ENCODE peak calls at places on chromosome 18, in seven cellular contexts. One of them, this sample, is unnamed.

GRCh38 chr18:57959278-57959677 is 84.7 kb upstream of the NEDD4L start:
- DNase-seq in K562: peak
- DNase-seq in H1: no peak
- DNase-seq in SK-N-SH: peak
- DNase-seq in HepG2: peak
- DNase-seq in HCT116: peak
- DNase-seq in T47D: peak
- DNase-seq in this sample: no peak

GRCh38 chr18:74468547-74469014 is 11.5 kb upstream of the DIPK1C start:
- DNase-seq in K562: no peak
- DNase-seq in H1: no peak
- DNase-seq in SK-N-SH: no peak
- DNase-seq in HepG2: no peak
- DNase-seq in HCT116: no peak
- DNase-seq in T47D: peak
- DNase-seq in this sample: no peak

GRCh38 chr18:9337875-9338274 is 3.3 kb downstream of the TWSG1 start:
- DNase-seq in K562: peak
- DNase-seq in H1: no peak
- DNase-seq in SK-N-SH: no peak
- DNase-seq in HepG2: no peak
- DNase-seq in HCT116: no peak
- DNase-seq in T47D: no peak
- DNase-seq in this sample: peak

GRCh38 chr18:64929026-64929425 is 780.1 kb upstream of the LINC00305 start:
- DNase-seq in K562: no peak
- DNase-seq in H1: no peak
- DNase-seq in SK-N-SH: no peak
- DNase-seq in HepG2: no peak
- DNase-seq in HCT116: no peak
- DNase-seq in T47D: no peak
- DNase-seq in this sample: no peak

GRCh38 chr18:13500227-13500865 is 226.0 kb downstream of the FAM210A start:
- DNase-seq in K562: no peak
- DNase-seq in H1: peak
- DNase-seq in SK-N-SH: no peak
- DNase-seq in HepG2: peak
- DNase-seq in HCT116: no peak
- DNase-seq in T47D: peak
- DNase-seq in this sample: no peak

GRCh38 chr18:51383116-51383515 is 185.6 kb upstream of the MEX3C start:
- DNase-seq in K562: no peak
- DNase-seq in H1: no peak
- DNase-seq in SK-N-SH: no peak
- DNase-seq in HepG2: no peak
- DNase-seq in HCT116: no peak
- DNase-seq in T47D: no peak
- DNase-seq in this sample: no peak

GRCh38 chr18:56286775-56287174 is 351.6 kb downstream of the TXNL1 start:
- DNase-seq in K562: no peak
- DNase-seq in H1: no peak
- DNase-seq in SK-N-SH: no peak
- DNase-seq in HepG2: no peak
- DNase-seq in HCT116: no peak
- DNase-seq in T47D: no peak
- DNase-seq in this sample: no peak

GRCh38 chr18:22033085-22033484 is 136.3 kb upstream of the GATA6 start:
- DNase-seq in K562: no peak
- DNase-seq in H1: no peak
- DNase-seq in SK-N-SH: no peak
- DNase-seq in HepG2: no peak
- DNase-seq in HCT116: no peak
- DNase-seq in T47D: no peak
- DNase-seq in this sample: no peak

GRCh38 chr18:25535495-25535894 is 183.5 kb upstream of the ZNF521 start:
- DNase-seq in K562: no peak
- DNase-seq in H1: no peak
- DNase-seq in SK-N-SH: no peak
- DNase-seq in HepG2: no peak
- DNase-seq in HCT116: no peak
- DNase-seq in T47D: no peak
- DNase-seq in this sample: no peak

GRCh38 chr18:49212819-49213218 is 247.6 kb downstream of the DYM start:
- DNase-seq in K562: no peak
- DNase-seq in H1: no peak
- DNase-seq in SK-N-SH: no peak
- DNase-seq in HepG2: no peak
- DNase-seq in HCT116: no peak
- DNase-seq in T47D: no peak
- DNase-seq in this sample: no peak

GRCh38 chr18:44758821-44759624 is 78.3 kb downstream of the SETBP1 start:
- DNase-seq in K562: no peak
- DNase-seq in H1: no peak
- DNase-seq in SK-N-SH: no peak
- DNase-seq in HepG2: no peak
- DNase-seq in HCT116: no peak
- DNase-seq in T47D: no peak
- DNase-seq in this sample: peak

GRCh38 chr18:74635202-74635969 is 37.7 kb downstream of the ZNF407 start:
- DNase-seq in K562: no peak
- DNase-seq in H1: no peak
- DNase-seq in SK-N-SH: no peak
- DNase-seq in HepG2: no peak
- DNase-seq in HCT116: no peak
- DNase-seq in T47D: no peak
- DNase-seq in this sample: no peak

GRCh38 chr18:7452331-7452730 is 114.8 kb upstream of the PTPRM start:
- DNase-seq in K562: peak
- DNase-seq in H1: peak
- DNase-seq in SK-N-SH: peak
- DNase-seq in HepG2: peak
- DNase-seq in HCT116: peak
- DNase-seq in T47D: peak
- DNase-seq in this sample: no peak

GRCh38 chr18:51188024-51188701 is 9.3 kb downstream of the MEX3C start:
- DNase-seq in K562: no peak
- DNase-seq in H1: no peak
- DNase-seq in SK-N-SH: no peak
- DNase-seq in HepG2: no peak
- DNase-seq in HCT116: no peak
- DNase-seq in T47D: peak
- DNase-seq in this sample: no peak

DNA sequence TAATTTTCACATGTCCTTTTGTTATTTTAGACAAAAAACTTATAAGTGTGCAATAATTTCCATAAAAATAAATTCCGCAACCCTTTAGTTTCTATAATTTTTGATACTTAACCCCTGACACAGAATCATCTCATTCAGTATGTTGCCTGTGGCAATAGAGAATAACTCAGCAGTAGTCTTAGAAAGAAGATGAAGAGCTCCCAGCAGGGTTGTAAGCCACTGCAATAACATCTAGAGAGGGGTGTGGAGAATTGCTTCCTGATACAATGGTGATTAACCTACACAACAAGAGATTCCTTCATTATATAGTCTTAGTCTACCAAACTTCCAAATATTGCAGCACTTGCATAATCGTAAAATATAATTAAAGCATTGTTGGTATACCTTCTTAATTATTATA is 118.9 kb downstream of the TMX3 start:
- DNase-seq in K562: no peak
- DNase-seq in H1: no peak
- DNase-seq in SK-N-SH: no peak
- DNase-seq in HepG2: no peak
- DNase-seq in HCT116: no peak
- DNase-seq in T47D: no peak
- DNase-seq in this sample: no peak
- TF ChIP-seq JUND in K562: no peak
- TF ChIP-seq JUND in H1: no peak
- TF ChIP-seq JUND in SK-N-SH: no peak
- TF ChIP-seq JUND in HepG2: no peak
- TF ChIP-seq JUND in HCT116: no peak
- TF ChIP-seq JUND in T47D: no peak
- TF ChIP-seq JUND in this sample: no peak

DNA sequence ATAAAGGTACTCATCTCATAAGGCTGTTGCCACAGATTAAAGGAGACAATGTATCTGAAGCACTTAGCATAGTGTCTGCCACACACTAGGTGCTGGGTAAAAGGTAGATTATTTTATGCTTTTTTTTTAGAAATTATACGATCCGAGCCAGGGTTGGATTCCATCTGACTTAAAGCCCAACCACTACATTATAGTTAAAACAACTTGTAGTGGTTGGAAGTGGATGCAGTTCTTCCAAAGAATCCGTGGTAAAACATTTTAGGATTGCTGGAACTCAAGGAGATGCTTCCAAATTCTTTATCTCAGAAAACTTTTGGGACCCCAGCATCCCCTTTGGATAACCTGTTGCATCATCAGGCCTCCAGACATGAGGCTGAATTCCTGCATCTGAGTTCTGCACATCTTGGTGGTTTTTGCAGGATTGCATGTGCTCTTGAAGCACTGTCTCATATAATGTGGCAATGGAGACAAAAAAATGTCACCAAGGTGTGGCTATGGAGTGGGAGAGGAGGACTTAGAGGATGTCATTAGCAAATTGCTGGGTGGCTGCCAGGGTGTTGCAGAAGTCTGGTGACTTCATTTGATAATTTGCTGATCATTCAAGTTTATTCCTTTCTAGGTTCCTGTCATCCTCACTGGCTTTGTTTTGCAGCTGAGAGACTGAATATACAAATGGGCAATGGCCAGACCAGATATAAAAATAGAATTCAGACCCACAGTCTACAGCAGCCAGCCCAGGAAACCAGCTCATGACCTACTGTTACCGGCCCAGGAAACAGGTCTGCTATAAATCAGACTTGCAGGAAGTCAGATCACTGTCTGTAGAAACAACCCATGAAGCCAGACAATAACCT is 207.8 kb downstream of the BCL2 start:
- DNase-seq in K562: no peak
- DNase-seq in H1: no peak
- DNase-seq in SK-N-SH: no peak
- DNase-seq in HepG2: no peak
- DNase-seq in HCT116: no peak
- DNase-seq in T47D: no peak
- DNase-seq in this sample: no peak
- TF ChIP-seq JUND in K562: no peak
- TF ChIP-seq JUND in H1: no peak
- TF ChIP-seq JUND in SK-N-SH: no peak
- TF ChIP-seq JUND in HepG2: no peak
- TF ChIP-seq JUND in HCT116: no peak
- TF ChIP-seq JUND in T47D: no peak
- TF ChIP-seq JUND in this sample: no peak

GRCh38 chr18:12014976-12015696 is 33.8 kb downstream of the IMPA2 start:
- DNase-seq in K562: no peak
- DNase-seq in H1: no peak
- DNase-seq in SK-N-SH: no peak
- DNase-seq in HepG2: no peak
- DNase-seq in HCT116: no peak
- DNase-seq in T47D: no peak
- DNase-seq in this sample: no peak

GRCh38 chr18:12018861-12019260 is 37.6 kb downstream of the IMPA2 start:
- DNase-seq in K562: no peak
- DNase-seq in H1: no peak
- DNase-seq in SK-N-SH: no peak
- DNase-seq in HepG2: no peak
- DNase-seq in HCT116: no peak
- DNase-seq in T47D: no peak
- DNase-seq in this sample: no peak

GRCh38 chr18:12014521-12014920 is 33.2 kb downstream of the IMPA2 start:
- DNase-seq in K562: no peak
- DNase-seq in H1: no peak
- DNase-seq in SK-N-SH: no peak
- DNase-seq in HepG2: no peak
- DNase-seq in HCT116: no peak
- DNase-seq in T47D: no peak
- DNase-seq in this sample: no peak

GRCh38 chr18:12015697-12016062 is 34.4 kb downstream of the IMPA2 start:
- DNase-seq in K562: no peak
- DNase-seq in H1: no peak
- DNase-seq in SK-N-SH: no peak
- DNase-seq in HepG2: no peak
- DNase-seq in HCT116: no peak
- DNase-seq in T47D: no peak
- DNase-seq in this sample: no peak

GRCh38 chr18:12017079-12017478 is 35.8 kb downstream of the IMPA2 start:
- DNase-seq in K562: no peak
- DNase-seq in H1: no peak
- DNase-seq in SK-N-SH: no peak
- DNase-seq in HepG2: no peak
- DNase-seq in HCT116: no peak
- DNase-seq in T47D: no peak
- DNase-seq in this sample: no peak
- TF ChIP-seq JUND in K562: no peak
- TF ChIP-seq JUND in H1: no peak
- TF ChIP-seq JUND in SK-N-SH: no peak
- TF ChIP-seq JUND in HepG2: no peak
- TF ChIP-seq JUND in HCT116: no peak
- TF ChIP-seq JUND in T47D: no peak
- TF ChIP-seq JUND in this sample: no peak

GRCh38 chr18:36419913-36420531 is 122.5 kb downstream of the FHOD3 start:
- DNase-seq in K562: peak
- DNase-seq in H1: no peak
- DNase-seq in SK-N-SH: no peak
- DNase-seq in HepG2: peak
- DNase-seq in HCT116: peak
- DNase-seq in T47D: peak
- DNase-seq in this sample: no peak
- TF ChIP-seq JUND in K562: no peak
- TF ChIP-seq JUND in H1: no peak
- TF ChIP-seq JUND in SK-N-SH: no peak
- TF ChIP-seq JUND in HepG2: no peak
- TF ChIP-seq JUND in HCT116: peak
- TF ChIP-seq JUND in T47D: no peak
- TF ChIP-seq JUND in this sample: no peak

GRCh38 chr18:76252880-76253279 is 242.2 kb downstream of the ZNF516 start:
- DNase-seq in K562: peak
- DNase-seq in H1: no peak
- DNase-seq in SK-N-SH: no peak
- DNase-seq in HepG2: no peak
- DNase-seq in HCT116: peak
- DNase-seq in T47D: no peak
- DNase-seq in this sample: no peak
- TF ChIP-seq JUND in K562: no peak
- TF ChIP-seq JUND in H1: no peak
- TF ChIP-seq JUND in SK-N-SH: no peak
- TF ChIP-seq JUND in HepG2: no peak
- TF ChIP-seq JUND in HCT116: no peak
- TF ChIP-seq JUND in T47D: no peak
- TF ChIP-seq JUND in this sample: no peak

DNA sequence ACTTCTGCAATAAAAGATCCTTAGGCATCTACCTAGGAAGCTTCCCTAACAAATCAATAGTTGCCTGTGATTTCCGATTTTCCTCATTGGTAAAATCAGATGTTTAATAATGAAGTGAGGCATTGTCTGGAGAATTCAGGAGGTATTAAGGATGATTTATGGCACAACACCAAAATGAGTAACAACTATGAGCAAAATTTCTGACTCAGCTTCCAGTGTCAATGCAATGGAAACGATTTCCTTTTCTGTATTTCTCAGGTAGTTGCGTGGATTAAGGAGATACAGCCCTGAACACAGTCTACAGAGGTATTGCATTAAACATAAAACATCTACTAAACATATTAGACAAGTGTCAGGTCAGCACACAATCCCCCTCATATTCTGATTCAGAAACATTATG is 99.5 kb downstream of the EPB41L3 start:
- DNase-seq in K562: no peak
- DNase-seq in H1: no peak
- DNase-seq in SK-N-SH: no peak
- DNase-seq in HepG2: no peak
- DNase-seq in HCT116: no peak
- DNase-seq in T47D: no peak
- DNase-seq in this sample: no peak
- TF ChIP-seq JUND in K562: no peak
- TF ChIP-seq JUND in H1: no peak
- TF ChIP-seq JUND in SK-N-SH: no peak
- TF ChIP-seq JUND in HepG2: no peak
- TF ChIP-seq JUND in HCT116: no peak
- TF ChIP-seq JUND in T47D: no peak
- TF ChIP-seq JUND in this sample: no peak